ENCODE peak calls at places on chromosomes 16 and 17, in four cellular contexts. One of them, this sample, is unnamed.

GRCh38 chr17:72702136-72702735 is 390.3 kb downstream of the SLC39A11 start:
- DNase-seq in testis: no peak
- DNase-seq in kidney: no peak
- DNase-seq in left ventricle myocardium inferior: no peak
- DNase-seq in this sample: no peak

GRCh38 chr17:79916991-79917901 is 78.0 kb upstream of the CBX4 start:
- DNase-seq in kidney: peak; percentile 32
- DNase-seq in testis: no peak
- DNase-seq in left ventricle myocardium inferior: no peak
- DNase-seq in this sample: no peak

GRCh38 chr17:80034977-80035686 is 540 bp downstream of the TBC1D16 start:
- DNase-seq in kidney: no peak
- DNase-seq in testis: no peak
- DNase-seq in left ventricle myocardium inferior: no peak
- DNase-seq in this sample: no peak

GRCh38 chr17:66507103-66507923 is 204.9 kb downstream of the PRKCA start:
- DNase-seq in kidney: no peak
- DNase-seq in testis: peak; percentile 62
- DNase-seq in left ventricle myocardium inferior: no peak
- DNase-seq in this sample: no peak

GRCh38 chr16:24988593-24989338 is 26.4 kb downstream of the ARHGAP17 start:
- DNase-seq in kidney: no peak
- DNase-seq in testis: peak; percentile 83
- DNase-seq in left ventricle myocardium inferior: no peak
- DNase-seq in this sample: no peak

GRCh38 chr16:65002265-65002664 is 119.6 kb downstream of the CDH11 start:
- DNase-seq in testis: no peak
- DNase-seq in left ventricle myocardium inferior: no peak
- DNase-seq in kidney: no peak
- DNase-seq in this sample: no peak

GRCh38 chr16:11088432-11088794 is 144.0 kb downstream of the CLEC16A start:
- DNase-seq in testis: no peak
- DNase-seq in kidney: no peak
- DNase-seq in left ventricle myocardium inferior: no peak
- DNase-seq in this sample: no peak

GRCh38 chr17:33390479-33391027 is 97.5 kb upstream of the ASIC2 start:
- DNase-seq in testis: no peak
- DNase-seq in kidney: peak; percentile 82
- DNase-seq in left ventricle myocardium inferior: no peak
- DNase-seq in this sample: no peak

GRCh38 chr17:31054761-31055160 is 40.0 kb upstream of the NF1 start:
- DNase-seq in left ventricle myocardium inferior: no peak
- DNase-seq in testis: no peak
- DNase-seq in kidney: no peak
- DNase-seq in this sample: no peak

GRCh38 chr17:57565119-57565635 is 179.9 kb downstream of the CCDC182 start:
- DNase-seq in left ventricle myocardium inferior: no peak
- DNase-seq in kidney: no peak
- DNase-seq in testis: no peak
- DNase-seq in this sample: no peak

GRCh38 chr16:72947379-72948237 is 100.3 kb downstream of the ZFHX3 start:
- DNase-seq in testis: no peak
- DNase-seq in left ventricle myocardium inferior: no peak
- DNase-seq in kidney: no peak
- DNase-seq in this sample: no peak

GRCh38 chr17:11928436-11928835 is 68.8 kb downstream of the ZNF18 start:
- DNase-seq in kidney: no peak
- DNase-seq in left ventricle myocardium inferior: no peak
- DNase-seq in testis: no peak
- DNase-seq in this sample: no peak

GRCh38 chr17:18949566-18949965 is 2.4 kb upstream of the SLC5A10 start:
- DNase-seq in testis: peak; percentile 58
- DNase-seq in kidney: no peak
- DNase-seq in left ventricle myocardium inferior: peak; percentile 37
- DNase-seq in this sample: no peak

GRCh38 chr16:3171181-3171854 is 16.7 kb upstream of the OR1F1 start:
- DNase-seq in left ventricle myocardium inferior: no peak
- DNase-seq in kidney: peak; percentile 78
- DNase-seq in testis: no peak
- DNase-seq in this sample: no peak

GRCh38 chr16:85611455-85612190 is 1.5 kb upstream of the GSE1 start:
- DNase-seq in kidney: peak; percentile 95
- DNase-seq in testis: peak; percentile 83
- DNase-seq in left ventricle myocardium inferior: peak; percentile 87
- DNase-seq in this sample: peak; percentile 72

GRCh38 chr16:19143241-19143640 is 24.8 kb upstream of the SYT17 start:
- DNase-seq in testis: no peak
- DNase-seq in kidney: no peak
- DNase-seq in left ventricle myocardium inferior: no peak
- DNase-seq in this sample: no peak

GRCh38 chr17:6630390-6630789 is 10.1 kb downstream of the KIAA0753 start:
- DNase-seq in testis: no peak
- DNase-seq in kidney: no peak
- DNase-seq in left ventricle myocardium inferior: no peak
- DNase-seq in this sample: no peak
- H3K4me3 ChIP-seq in testis: no peak overlapping the region
- H3K4me3 ChIP-seq in kidney: no peak overlapping the region
- H3K4me3 ChIP-seq in left ventricle myocardium inferior: no peak overlapping the region
- H3K4me3 ChIP-seq in this sample: no peak overlapping the region

DNA sequence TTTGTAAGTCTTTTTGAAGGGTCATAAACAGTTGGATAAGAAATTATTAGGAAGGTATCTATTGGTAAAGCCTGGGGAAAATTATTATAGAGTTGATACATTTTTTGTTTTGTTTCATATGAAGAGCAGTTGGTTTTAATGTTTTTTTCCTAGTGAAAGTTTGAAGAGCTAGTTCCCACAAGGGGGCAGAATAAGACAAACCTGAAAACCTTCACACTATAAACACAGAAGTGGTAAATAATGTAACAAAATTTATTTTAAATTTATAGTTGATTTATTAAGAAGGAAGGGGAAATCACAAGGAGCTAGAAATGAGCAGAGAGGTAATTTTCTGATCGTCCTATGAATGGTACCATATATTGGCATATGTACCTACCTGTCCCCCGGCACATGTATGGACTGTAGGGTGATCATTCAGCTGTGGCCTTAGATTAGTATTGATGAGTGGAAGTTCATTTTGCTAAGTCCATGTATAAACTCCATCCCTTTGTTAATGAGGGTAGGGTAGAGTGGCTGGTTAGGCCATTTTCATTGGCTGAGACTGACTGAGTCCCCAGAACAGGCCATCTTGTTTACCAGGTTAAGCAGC is 116.3 kb downstream of the TANC2 start:
- DNase-seq in kidney: no peak
- DNase-seq in left ventricle myocardium inferior: no peak
- DNase-seq in testis: no peak
- DNase-seq in this sample: no peak
- TF ChIP-seq CTCF in kidney: no peak
- TF ChIP-seq CTCF in left ventricle myocardium inferior: peak; percentile 46
- TF ChIP-seq CTCF in testis: no peak
- TF ChIP-seq CTCF in this sample: peak; percentile 61

DNA sequence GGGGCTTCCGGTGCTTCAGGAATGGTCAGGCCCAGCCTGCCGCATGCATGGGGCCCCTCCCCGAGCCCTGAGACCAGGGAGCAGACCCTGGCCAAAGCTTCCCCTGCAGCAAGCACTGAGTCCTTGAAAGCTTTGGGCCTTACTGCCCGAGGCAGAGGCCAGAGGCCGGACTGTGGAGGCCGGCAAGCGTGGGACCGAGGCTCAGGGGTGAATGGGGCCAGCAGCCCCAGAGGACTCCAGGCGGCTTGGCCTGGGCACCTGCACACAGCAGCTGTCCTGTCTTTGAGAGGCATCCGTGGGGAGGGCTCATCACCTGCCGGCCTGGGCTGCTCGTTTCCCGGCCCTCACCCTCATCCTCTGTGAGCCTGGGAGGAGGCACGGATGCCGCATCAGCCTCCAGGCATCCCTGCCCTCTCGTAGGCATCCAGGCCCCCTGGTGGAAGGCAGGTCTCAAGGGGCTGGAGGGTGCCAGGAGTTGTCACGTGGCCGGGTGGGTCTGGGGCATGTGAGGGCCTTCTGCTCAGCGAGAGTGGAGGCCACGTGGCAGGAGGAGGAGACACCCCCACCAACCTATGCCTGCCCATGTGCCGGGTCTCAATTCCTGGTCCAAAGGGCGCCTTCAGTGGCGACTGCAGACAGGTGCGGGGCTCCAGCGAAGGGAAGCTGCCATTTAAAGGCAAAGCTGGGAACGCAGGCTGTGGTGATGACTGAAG is 31.4 kb downstream of the CACNA1H start:
- DNase-seq in kidney: no peak
- DNase-seq in left ventricle myocardium inferior: no peak
- DNase-seq in testis: no peak
- DNase-seq in this sample: no peak
- H3K27ac ChIP-seq in kidney: peak overlapping the region; percentile 43
- H3K27ac ChIP-seq in left ventricle myocardium inferior: no peak overlapping the region
- H3K27ac ChIP-seq in testis: no peak overlapping the region
- H3K27ac ChIP-seq in this sample: no peak overlapping the region

GRCh38 chr17:795276-795675 is 13.1 kb downstream of the MRM3 start:
- DNase-seq in left ventricle myocardium inferior: no peak
- DNase-seq in testis: no peak
- DNase-seq in kidney: peak; percentile 68
- DNase-seq in this sample: no peak

GRCh38 chr17:794876-795275 is 12.7 kb downstream of the MRM3 start:
- DNase-seq in kidney: peak; percentile 92
- DNase-seq in testis: peak; percentile 89
- DNase-seq in left ventricle myocardium inferior: peak; percentile 87
- DNase-seq in this sample: peak; percentile 89

GRCh38 chr17:791807-792206 is 9.7 kb downstream of the MRM3 start:
- DNase-seq in testis: no peak
- DNase-seq in kidney: peak; percentile 55
- DNase-seq in left ventricle myocardium inferior: no peak
- DNase-seq in this sample: peak; percentile 31

GRCh38 chr17:789160-789840 is 7.1 kb downstream of the MRM3 start:
- DNase-seq in left ventricle myocardium inferior: no peak
- DNase-seq in kidney: no peak
- DNase-seq in testis: no peak
- DNase-seq in this sample: no peak

GRCh38 chr17:792277-792676 is 10.1 kb downstream of the MRM3 start:
- DNase-seq in testis: no peak
- DNase-seq in left ventricle myocardium inferior: no peak
- DNase-seq in kidney: no peak
- DNase-seq in this sample: no peak
- H3K4me3 ChIP-seq in testis: no peak overlapping the region
- H3K4me3 ChIP-seq in left ventricle myocardium inferior: no peak overlapping the region
- H3K4me3 ChIP-seq in kidney: no peak overlapping the region
- H3K4me3 ChIP-seq in this sample: no peak overlapping the region

DNA sequence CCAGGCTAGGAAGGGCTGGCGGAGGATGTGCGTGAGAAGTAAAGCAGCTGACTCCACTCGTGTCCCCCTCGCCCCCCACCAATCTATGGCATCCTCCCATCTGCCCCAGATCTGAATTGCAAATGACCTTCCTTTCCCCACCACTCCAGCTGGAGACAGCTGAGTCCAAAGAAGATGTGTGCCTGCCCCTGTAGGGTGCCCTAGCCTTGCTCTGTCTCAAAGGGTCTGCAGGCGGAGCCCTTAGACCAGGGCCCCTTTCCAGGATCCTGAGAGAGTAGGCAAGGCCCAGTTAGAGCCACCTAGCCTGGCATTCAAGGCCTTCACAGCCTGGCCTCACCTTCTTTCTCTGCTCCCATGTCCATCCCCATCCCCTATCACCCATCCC is 66.7 kb upstream of the LHX1 start:
- DNase-seq in left ventricle myocardium inferior: no peak
- DNase-seq in testis: no peak
- DNase-seq in kidney: no peak
- DNase-seq in this sample: no peak
- TF ChIP-seq CTCF in left ventricle myocardium inferior: no peak
- TF ChIP-seq CTCF in testis: no peak
- TF ChIP-seq CTCF in kidney: no peak
- TF ChIP-seq CTCF in this sample: no peak

DNA sequence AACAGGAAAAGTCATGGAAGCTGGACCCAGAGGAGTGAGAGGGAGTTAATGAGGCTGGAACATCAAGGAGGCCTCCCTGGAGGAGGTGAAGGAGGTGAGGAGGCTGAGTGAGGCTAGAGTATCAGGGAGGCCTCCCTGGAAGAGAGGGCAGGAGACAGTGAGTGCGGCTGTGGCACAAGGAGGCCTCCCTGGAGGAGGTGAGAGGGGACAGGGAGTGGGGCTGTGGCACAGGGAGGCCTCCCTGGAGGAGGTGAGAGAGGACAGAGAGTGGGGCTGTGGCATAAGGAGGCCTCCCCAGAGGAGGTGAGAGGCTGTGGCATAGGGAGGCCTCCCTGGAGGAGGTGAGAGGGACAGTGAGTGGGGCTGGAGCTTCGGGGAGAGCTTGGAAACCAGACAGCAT is 5.5 kb downstream of the CAMKK1 start:
- DNase-seq in kidney: no peak
- DNase-seq in testis: no peak
- DNase-seq in left ventricle myocardium inferior: no peak
- DNase-seq in this sample: no peak
- H3K27ac ChIP-seq in kidney: no peak overlapping the region
- H3K27ac ChIP-seq in testis: peak overlapping the region; percentile 86
- H3K27ac ChIP-seq in left ventricle myocardium inferior: peak overlapping the region; percentile 82
- H3K27ac ChIP-seq in this sample: peak overlapping the region; percentile 48

This sample was measured in dorsolateral prefrontal cortex.